ENCODE peak calls at places on chromosome 9, in five cellular contexts. One of them, this sample, is unnamed.
A peak's percentile ranks its signal among the peaks of the same experiment; 100 is the strongest.

GRCh38 chr9:104075801-104076753 is 18.0 kb upstream of the SMC2 start:
- DNase-seq in A549: no peak
- DNase-seq in K562: no peak
- DNase-seq in IMR-90: peak; percentile 66
- DNase-seq in H1: no peak
- DNase-seq in this sample: no peak

GRCh38 chr9:82168585-82168984 is 180.0 kb downstream of the SPATA31D1 start:
- DNase-seq in K562: no peak
- DNase-seq in IMR-90: peak; percentile 57
- DNase-seq in H1: no peak
- DNase-seq in A549: no peak
- DNase-seq in this sample: no peak

GRCh38 chr9:6305954-6306563 is 22.1 kb upstream of the TPD52L3 start:
- DNase-seq in K562: no peak
- DNase-seq in A549: peak; percentile 23
- DNase-seq in H1: no peak
- DNase-seq in IMR-90: peak; percentile 50
- DNase-seq in this sample: peak; percentile 42

GRCh38 chr9:105901514-105902109 is 207.3 kb downstream of the TMEM38B start:
- DNase-seq in K562: peak; percentile 66
- DNase-seq in IMR-90: peak; percentile 3
- DNase-seq in H1: peak; percentile 70
- DNase-seq in A549: peak; percentile 54
- DNase-seq in this sample: peak; percentile 25

GRCh38 chr9:104923740-104924139 is 4.2 kb downstream of the ABCA1 start:
- DNase-seq in H1: no peak
- DNase-seq in A549: no peak
- DNase-seq in IMR-90: no peak
- DNase-seq in K562: no peak
- DNase-seq in this sample: no peak

GRCh38 chr9:85173967-85174366 is 504.4 kb downstream of the NTRK2 start:
- DNase-seq in IMR-90: no peak
- DNase-seq in A549: no peak
- DNase-seq in K562: no peak
- DNase-seq in H1: no peak
- DNase-seq in this sample: no peak

GRCh38 chr9:22354699-22355384 is 91.8 kb upstream of the DMRTA1 start:
- DNase-seq in K562: no peak
- DNase-seq in A549: no peak
- DNase-seq in H1: no peak
- DNase-seq in IMR-90: no peak
- DNase-seq in this sample: no peak

GRCh38 chr9:17752021-17752420 is 173.2 kb downstream of the SH3GL2 start:
- DNase-seq in H1: no peak
- DNase-seq in IMR-90: no peak
- DNase-seq in K562: no peak
- DNase-seq in A549: no peak
- DNase-seq in this sample: no peak

GRCh38 chr9:134636142-134636507 is 5.5 kb upstream of the COL5A1 start:
- DNase-seq in IMR-90: no peak
- DNase-seq in H1: no peak
- DNase-seq in K562: no peak
- DNase-seq in A549: no peak
- DNase-seq in this sample: no peak

GRCh38 chr9:34555002-34555348 is 32.2 kb upstream of the ENHO start:
- DNase-seq in K562: no peak
- DNase-seq in A549: no peak
- DNase-seq in IMR-90: no peak
- DNase-seq in H1: peak; percentile 47
- DNase-seq in this sample: no peak

GRCh38 chr9:4086119-4087088 is 213.5 kb downstream of the GLIS3 start:
- DNase-seq in A549: peak; percentile 15
- DNase-seq in H1: no peak
- DNase-seq in K562: no peak
- DNase-seq in IMR-90: peak; percentile 43
- DNase-seq in this sample: peak; percentile 8

GRCh38 chr9:2802494-2802921 is 41.4 kb downstream of the PUM3 start:
- DNase-seq in A549: peak; percentile 15
- DNase-seq in H1: no peak
- DNase-seq in K562: no peak
- DNase-seq in IMR-90: peak; percentile 82
- DNase-seq in this sample: peak; percentile 5

GRCh38 chr9:27638716-27639115 is 65.4 kb upstream of the C9orf72 start:
- DNase-seq in A549: no peak
- DNase-seq in H1: no peak
- DNase-seq in K562: no peak
- DNase-seq in IMR-90: no peak
- DNase-seq in this sample: no peak

GRCh38 chr9:26054600-26055516 is 376.6 kb upstream of the TUSC1 start:
- DNase-seq in IMR-90: no peak
- DNase-seq in A549: no peak
- DNase-seq in K562: no peak
- DNase-seq in H1: no peak
- DNase-seq in this sample: no peak

GRCh38 chr9:70285246-70285645 is 26.5 kb downstream of the SMC5 start:
- DNase-seq in IMR-90: peak; percentile 73
- DNase-seq in H1: no peak
- DNase-seq in K562: no peak
- DNase-seq in A549: no peak
- DNase-seq in this sample: no peak

GRCh38 chr9:106885451-106885850 is 22.5 kb downstream of the ZNF462 start:
- DNase-seq in IMR-90: peak; percentile 95
- DNase-seq in K562: no peak
- DNase-seq in H1: no peak
- DNase-seq in A549: peak; percentile 29
- DNase-seq in this sample: no peak

GRCh38 chr9:69136781-69137180 is 37.3 kb upstream of the TJP2 start:
- DNase-seq in IMR-90: no peak
- DNase-seq in H1: peak; percentile 39
- DNase-seq in K562: no peak
- DNase-seq in A549: no peak
- DNase-seq in this sample: no peak

GRCh38 chr9:128020692-128021091 is 39.9 kb upstream of the EEIG1 start:
- DNase-seq in K562: peak; percentile 77
- DNase-seq in IMR-90: no peak
- DNase-seq in H1: peak; percentile 61
- DNase-seq in A549: no peak
- DNase-seq in this sample: peak; percentile 19

GRCh38 chr9:127838375-127839078 is 15.9 kb downstream of the ENG start:
- DNase-seq in H1: no peak
- DNase-seq in IMR-90: peak; percentile 93
- DNase-seq in A549: peak; percentile 26
- DNase-seq in K562: no peak
- DNase-seq in this sample: no peak

GRCh38 chr9:135906291-135907005 is 898 bp downstream of the CAMSAP1 start:
- DNase-seq in A549: no peak
- DNase-seq in IMR-90: peak; percentile 62
- DNase-seq in K562: peak; percentile 51
- DNase-seq in H1: peak; percentile 57
- DNase-seq in this sample: no peak

GRCh38 chr9:101536938-101537337 is 3.3 kb downstream of the RNF20 start:
- DNase-seq in K562: no peak
- DNase-seq in A549: no peak
- DNase-seq in H1: no peak
- DNase-seq in IMR-90: peak; percentile 51
- DNase-seq in this sample: peak; percentile 12

GRCh38 chr9:4640027-4640426 is 22.1 kb upstream of the PLPP6 start:
- DNase-seq in IMR-90: no peak
- DNase-seq in H1: no peak
- DNase-seq in A549: no peak
- DNase-seq in K562: peak; percentile 7
- DNase-seq in this sample: peak; percentile 15

GRCh38 chr9:109100543-109101201 is 19.1 kb downstream of the TMEM245 start:
- DNase-seq in K562: no peak
- DNase-seq in IMR-90: no peak
- DNase-seq in A549: no peak
- DNase-seq in H1: no peak
- DNase-seq in this sample: no peak

GRCh38 chr9:109097156-109097555 is 22.6 kb downstream of the TMEM245 start:
- DNase-seq in H1: no peak
- DNase-seq in IMR-90: no peak
- DNase-seq in K562: no peak
- DNase-seq in A549: no peak
- DNase-seq in this sample: no peak

GRCh38 chr9:109098960-109099308 is 20.8 kb downstream of the TMEM245 start:
- DNase-seq in H1: no peak
- DNase-seq in A549: no peak
- DNase-seq in K562: no peak
- DNase-seq in IMR-90: no peak
- DNase-seq in this sample: no peak

GRCh38 chr9:109101202-109101595 is 18.5 kb downstream of the TMEM245 start:
- DNase-seq in H1: no peak
- DNase-seq in K562: no peak
- DNase-seq in A549: no peak
- DNase-seq in IMR-90: no peak
- DNase-seq in this sample: no peak

DNA sequence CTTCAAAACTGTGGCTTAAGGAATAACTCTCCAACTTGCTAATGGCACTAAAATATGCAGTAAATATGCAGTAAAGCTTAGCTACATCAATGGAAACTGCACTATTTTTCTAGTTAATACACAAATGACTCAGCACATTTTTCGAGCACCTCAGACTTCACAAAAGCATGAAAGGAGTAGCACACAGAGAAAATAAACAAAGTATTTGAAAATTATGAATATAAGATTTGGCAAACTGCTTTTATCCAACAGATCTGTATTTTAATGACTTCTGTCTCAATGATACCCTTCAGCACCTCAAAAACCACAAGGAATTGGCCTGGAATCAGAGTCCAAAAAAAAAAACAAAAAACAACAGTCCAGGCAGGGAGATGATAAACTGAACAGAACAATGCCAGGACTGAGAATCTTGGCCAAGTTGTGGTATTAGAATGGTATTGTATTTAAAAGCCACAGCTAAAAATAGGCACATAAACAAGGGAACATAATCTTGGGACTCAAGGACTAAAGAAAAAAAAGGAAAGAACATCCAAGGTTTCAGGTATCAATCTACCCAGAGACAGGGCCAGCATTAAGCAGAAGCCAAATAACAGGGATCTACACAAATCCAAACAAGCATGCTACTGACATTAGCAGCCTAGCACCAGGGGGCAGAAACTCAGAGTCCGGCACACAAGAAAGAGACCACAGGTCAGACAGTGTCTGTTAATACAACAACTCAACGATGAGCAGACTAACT is 21.4 kb downstream of the TMEM245 start:
- DNase-seq in IMR-90: peak; percentile 65
- DNase-seq in A549: no peak
- DNase-seq in K562: peak; percentile 36
- DNase-seq in H1: no peak
- DNase-seq in this sample: peak; percentile 68
- TF ChIP-seq MAFK in IMR-90: peak; percentile 89
- TF ChIP-seq MAFK in A549: peak; percentile 98
- TF ChIP-seq MAFK in K562: peak; percentile 91
- TF ChIP-seq MAFK in H1: peak; percentile 59
- TF ChIP-seq MAFK in this sample: peak; percentile 79

GRCh38 chr9:137294091-137294683 is 7.9 kb downstream of the NRARP start:
- DNase-seq in A549: peak; percentile 72
- DNase-seq in IMR-90: peak; percentile 56
- DNase-seq in K562: peak; percentile 67
- DNase-seq in H1: peak; percentile 58
- DNase-seq in this sample: peak; percentile 80
- TF ChIP-seq MAFK in A549: no peak
- TF ChIP-seq MAFK in IMR-90: no peak
- TF ChIP-seq MAFK in K562: no peak
- TF ChIP-seq MAFK in H1: no peak
- TF ChIP-seq MAFK in this sample: no peak

DNA sequence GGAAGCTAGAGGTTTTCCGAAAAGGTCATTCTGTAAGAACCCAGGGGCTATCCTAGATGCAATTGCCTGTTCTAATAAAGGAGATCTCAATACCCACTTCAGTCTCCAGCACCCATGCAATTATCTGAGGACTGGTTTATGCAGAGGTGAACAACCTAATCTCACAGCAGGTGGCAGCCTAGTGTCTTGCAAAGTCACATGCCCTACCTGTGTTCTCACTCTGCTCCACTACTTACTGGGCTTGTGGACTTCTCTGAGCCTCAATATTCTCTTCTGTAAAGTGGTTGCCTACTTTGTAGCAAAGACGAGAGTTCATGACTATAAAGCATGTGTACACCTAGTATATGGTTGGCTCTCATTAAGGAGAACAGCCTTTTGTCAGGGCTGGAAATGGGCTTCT is 21.0 kb upstream of the ALDH1B1 start:
- DNase-seq in K562: peak; percentile 60
- DNase-seq in A549: peak; percentile 64
- DNase-seq in IMR-90: peak; percentile 27
- DNase-seq in H1: no peak
- DNase-seq in this sample: peak; percentile 76
- TF ChIP-seq MAFK in K562: no peak
- TF ChIP-seq MAFK in A549: no peak
- TF ChIP-seq MAFK in IMR-90: no peak
- TF ChIP-seq MAFK in H1: no peak
- TF ChIP-seq MAFK in this sample: no peak

DNA sequence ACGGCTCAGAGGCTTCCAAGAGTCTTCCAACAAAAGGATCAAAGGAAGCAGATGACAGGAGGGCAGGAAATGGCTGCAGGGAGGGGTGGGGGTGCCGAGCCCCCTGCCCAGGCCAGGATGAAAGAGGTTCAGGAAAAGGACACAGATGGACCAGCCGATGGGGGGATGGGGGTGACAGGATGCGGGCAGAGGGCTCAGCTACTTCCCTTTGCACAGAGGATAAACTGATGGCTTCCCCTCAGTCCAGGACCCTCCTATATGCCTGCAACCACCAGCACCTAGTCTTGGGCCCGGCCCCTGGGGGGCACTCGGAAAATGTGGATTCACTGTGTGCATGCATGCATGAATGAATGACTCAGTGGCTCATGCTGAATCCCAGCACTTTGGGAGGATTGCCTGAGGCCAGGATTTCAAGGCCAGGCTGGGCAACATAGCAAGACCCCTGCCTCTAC is 148.2 kb downstream of the C9orf50 start:
- DNase-seq in IMR-90: no peak
- DNase-seq in H1: no peak
- DNase-seq in K562: no peak
- DNase-seq in A549: no peak
- DNase-seq in this sample: no peak
- TF ChIP-seq MAFK in IMR-90: no peak
- TF ChIP-seq MAFK in H1: no peak
- TF ChIP-seq MAFK in K562: no peak
- TF ChIP-seq MAFK in A549: no peak
- TF ChIP-seq MAFK in this sample: no peak

GRCh38 chr9:114936566-114936965 is 6.2 kb upstream of the TNFSF8 start:
- DNase-seq in A549: no peak
- DNase-seq in H1: no peak
- DNase-seq in IMR-90: no peak
- DNase-seq in K562: no peak
- DNase-seq in this sample: no peak

GRCh38 chr9:114938687-114939575 is 8.5 kb upstream of the TNFSF8 start:
- DNase-seq in A549: no peak
- DNase-seq in H1: no peak
- DNase-seq in K562: no peak
- DNase-seq in IMR-90: no peak
- DNase-seq in this sample: no peak
- TF ChIP-seq MAFK in A549: no peak
- TF ChIP-seq MAFK in H1: no peak
- TF ChIP-seq MAFK in K562: no peak
- TF ChIP-seq MAFK in IMR-90: no peak
- TF ChIP-seq MAFK in this sample: no peak